ENCODE peak calls at places on chromosomes 6 and 20, in six cellular contexts. H is transverse colon, T is GM12878, R is suprapubic skin, A is tibial nerve, X is ovary. Y is an unnamed sample.

GRCh38 chr6:699319-699718 is 6.4 kb upstream of the EXOC2 start:
- DNase-seq in X (no peak), A (no peak), T (no peak), R (no peak), H (no peak), Y (no peak)

GRCh38 chr6:154289818-154290508 is 66.6 kb downstream of the IPCEF1 start:
- DNase-seq in X (no peak), H (no peak), A (no peak), T (no peak), R (no peak), Y (no peak)

GRCh38 chr6:33490198-33490597 is 35.8 kb downstream of the ZBTB9 start:
- DNase-seq in X (no peak), H (no peak), R (no peak), A (no peak), T (no peak), Y (no peak)

GRCh38 chr6:129134535-129134934 is 251.6 kb downstream of the LAMA2 start:
- DNase-seq in X (peak; percentile 43), H (no peak), R (no peak), A (no peak), T (no peak), Y (no peak)

GRCh38 chr6:130796313-130796905 is 30.8 kb upstream of the SMLR1 start:
- DNase-seq in H (no peak), R (no peak), A (peak; percentile 67), X (no peak), T (no peak), Y (no peak)

GRCh38 chr6:158311193-158311592 is 1.1 kb upstream of the TULP4 start:
- DNase-seq in H (no peak), R (no peak), A (peak; percentile 23), X (no peak), T (no peak), Y (no peak)

GRCh38 chr20:36491901-36492617 is 49.3 kb upstream of the MYL9 start:
- DNase-seq in X (no peak), H (peak; percentile 40), T (no peak), R (no peak), A (no peak), Y (no peak)

GRCh38 chr6:150730801-150731445 is 131.2 kb downstream of the PLEKHG1 start:
- DNase-seq in H (peak; percentile 64), T (no peak), R (no peak), X (no peak), A (no peak), Y (no peak)

GRCh38 chr6:111784423-111784822 is 88.8 kb downstream of the FYN start:
- DNase-seq in T (no peak), H (no peak), A (no peak), R (no peak), X (no peak), Y (no peak)

GRCh38 chr6:98824907-98825601 is 9.3 kb upstream of the POU3F2 start:
- DNase-seq in R (no peak), X (no peak), H (no peak), T (no peak), A (no peak), Y (no peak)

GRCh38 chr6:131819507-131820228 is 11.8 kb downstream of the ENPP1 start:
- DNase-seq in X (no peak), H (no peak), A (no peak), T (no peak), R (no peak), Y (no peak)

GRCh38 chr6:2133718-2134310 is 111.6 kb downstream of the GMDS start:
- DNase-seq in H (no peak), X (no peak), R (no peak), A (no peak), T (no peak), Y (no peak)

GRCh38 chr6:122838060-122838780 is 49.2 kb downstream of the SMPDL3A start:
- DNase-seq in X (no peak), R (no peak), T (no peak), A (no peak), H (no peak), Y (no peak)

GRCh38 chr6:107496892-107497684 is 7.2 kb downstream of the SOBP start:
- DNase-seq in X (no peak), H (no peak), T (no peak), A (no peak), R (no peak), Y (no peak)

GRCh38 chr6:155310596-155310995 is 3.7 kb downstream of the TFB1M start:
- DNase-seq in X (no peak), R (no peak), H (no peak), A (no peak), T (no peak), Y (no peak)

GRCh38 chr20:54290636-54291035 is 82.7 kb downstream of the PFDN4 start:
- DNase-seq in R (no peak), A (no peak), H (no peak), X (no peak), T (no peak), Y (no peak)

GRCh38 chr6:56758553-56758952 is 115.9 kb upstream of the DST start:
- DNase-seq in T (no peak), X (no peak), R (no peak), H (no peak), A (no peak), Y (no peak)
- H3K4me1 ChIP-seq in T (peaks cover 84% of the 10 kb centered on the region), X (peaks cover 5% of the 10 kb centered on the region), R (peaks cover 10% of the 10 kb centered on the region), H (peaks cover 4% of the 10 kb centered on the region), A (no peaks in the 10 kb centered on the region), Y (peaks cover 67% of the 10 kb centered on the region)

GRCh38 chr20:57130160-57130772 is 136.2 kb downstream of the BMP7 start:
- DNase-seq in X (no peak), T (no peak), A (no peak), H (no peak), R (no peak), Y (no peak)
- TF ChIP-seq EP300 in X (no peak), T (no peak), A (no peak), H (no peak), R (no peak), Y (no peak)

GRCh38 chr20:34559311-34560140 is 1.0 kb downstream of the MAP1LC3A start:
- DNase-seq in H (no peak), T (no peak), X (peak; percentile 53), R (no peak), A (peak; percentile 14), Y (no peak)
- H3K4me3 ChIP-seq in H (peak overlapping the region; percentile 44), T (no peak overlapping the region), X (peak overlapping the region; percentile 98), R (peak overlapping the region; percentile 59), A (peak overlapping the region; percentile 70), Y (peak overlapping the region; percentile 78)

DNA sequence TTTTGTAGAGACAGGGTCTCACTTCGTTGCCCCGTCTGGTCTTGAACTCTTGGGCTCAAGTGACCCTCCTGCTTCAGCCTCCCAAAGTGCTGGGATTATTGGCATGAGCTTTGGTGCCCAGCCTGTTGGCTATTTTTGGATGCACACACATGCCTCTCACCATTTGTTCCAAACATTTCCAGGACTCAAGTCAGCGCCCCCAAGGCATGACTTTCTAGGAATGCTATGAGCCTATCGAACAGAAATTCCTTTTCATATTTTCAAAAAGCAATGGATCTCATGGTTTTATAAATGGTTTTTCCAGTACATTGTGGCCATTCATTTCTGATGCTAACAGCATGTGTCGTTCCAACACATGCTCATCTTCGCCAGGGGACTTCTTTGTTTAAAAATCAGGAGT is 119.3 kb upstream of the NAA20 start:
- DNase-seq in T (no peak), A (no peak), X (no peak), H (no peak), R (no peak), Y (no peak)
- H3K4me1 ChIP-seq in T (no peaks in the 10 kb centered on the region), A (no peaks in the 10 kb centered on the region), X (peaks cover 3% of the 10 kb centered on the region), H (no peaks in the 10 kb centered on the region), R (peaks cover 5% of the 10 kb centered on the region), Y (peaks cover 10% of the 10 kb centered on the region)

DNA sequence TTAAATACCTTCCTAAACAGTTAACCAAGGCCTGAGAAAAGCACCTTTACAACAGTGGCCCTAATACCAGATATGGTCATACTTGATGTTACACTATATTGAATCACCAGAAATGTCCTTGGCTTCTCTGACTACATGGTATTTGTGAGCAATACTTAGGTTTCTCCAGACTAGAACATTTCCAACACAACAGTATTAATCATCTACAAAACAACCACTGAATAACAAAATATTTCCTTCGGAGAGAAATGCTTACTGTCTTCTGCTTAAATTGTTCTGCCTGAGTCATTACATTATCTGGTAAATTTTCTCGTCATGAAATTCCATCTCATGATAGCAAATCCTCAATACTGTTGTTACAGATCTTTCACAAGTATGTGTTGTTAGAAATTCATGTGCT is 252.9 kb upstream of the RUNX2 start:
- DNase-seq in H (no peak), R (no peak), T (no peak), X (no peak), A (no peak), Y (no peak)
- TF ChIP-seq EP300 in H (no peak), R (no peak), T (no peak), X (no peak), A (no peak), Y (no peak)

DNA sequence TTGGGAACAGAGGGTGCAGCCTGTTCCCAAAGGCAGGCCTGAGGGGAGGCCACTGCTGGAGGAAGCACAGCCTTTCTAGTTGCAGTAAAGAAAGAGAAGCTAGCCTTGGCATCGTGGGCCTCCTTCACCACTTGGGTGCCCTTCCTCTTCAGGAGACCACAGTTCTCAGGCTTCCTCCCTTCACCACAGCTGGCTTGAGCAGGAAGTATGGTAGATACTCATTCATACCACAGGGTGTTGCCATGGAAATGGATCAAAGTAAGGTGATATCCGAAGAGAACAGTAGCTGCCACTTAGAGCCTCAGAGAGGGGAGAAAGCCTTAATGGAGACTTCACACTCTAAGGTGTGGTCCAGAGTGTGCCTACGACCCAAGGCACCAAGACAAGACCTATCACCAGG is 120.4 kb upstream of the RIPOR2 start:
- DNase-seq in H (peak; percentile 28), R (no peak), T (no peak), A (no peak), X (no peak), Y (no peak)
- H3K4me3 ChIP-seq in H (no peak overlapping the region), R (no peak overlapping the region), T (no peak overlapping the region), A (no peak overlapping the region), X (no peak overlapping the region), Y (no peak overlapping the region)

GRCh38 chr6:3735029-3735605 is 16.4 kb downstream of the PXDC1 start:
- DNase-seq in T (no peak), H (no peak), X (no peak), R (no peak), A (no peak), Y (no peak)

GRCh38 chr6:3738381-3739131 is 13.0 kb downstream of the PXDC1 start:
- DNase-seq in X (no peak), R (peak; percentile 60), H (peak; percentile 7), T (no peak), A (no peak), Y (no peak)

GRCh38 chr6:3737149-3737830 is 14.2 kb downstream of the PXDC1 start:
- DNase-seq in X (no peak), A (no peak), R (peak; percentile 81), T (no peak), H (peak; percentile 6), Y (no peak)

GRCh38 chr6:3739311-3739897 is 12.1 kb downstream of the PXDC1 start:
- DNase-seq in T (no peak), R (peak; percentile 54), A (no peak), X (no peak), H (peak; percentile 7), Y (no peak)

DNA sequence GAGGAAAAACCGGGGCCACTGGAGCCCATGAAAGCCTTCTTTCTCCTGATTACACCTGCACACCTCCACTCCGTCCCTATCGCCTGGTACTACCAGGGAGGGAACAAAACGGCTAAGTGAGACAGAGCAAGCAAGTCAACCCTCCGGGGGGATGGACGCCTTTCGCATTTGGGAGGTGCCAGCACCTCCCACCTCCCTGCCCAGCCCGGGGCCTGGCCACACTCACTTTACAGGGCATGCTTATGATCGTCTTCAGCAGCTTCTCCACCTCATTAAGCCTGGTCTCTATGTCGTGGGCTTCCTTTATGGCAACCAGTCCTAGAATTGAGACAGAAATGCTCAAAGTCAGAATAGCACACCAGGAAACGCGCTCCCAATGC is 13.7 kb downstream of the PXDC1 start:
- DNase-seq in H (no peak), T (no peak), A (no peak), X (no peak), R (peak; percentile 72), Y (no peak)
- H3K4me1 ChIP-seq in H (peaks cover 6% of the 10 kb centered on the region), T (peaks cover 3% of the 10 kb centered on the region), A (no peaks in the 10 kb centered on the region), X (no peaks in the 10 kb centered on the region), R (peaks cover 59% of the 10 kb centered on the region), Y (peaks cover 67% of the 10 kb centered on the region)